ENCODE peak calls at places on chromosome 14, in seven cellular contexts. P is naive thymus-derived CD4-positive, alpha-beta T cell; R is fibroblast of lung; N is OCI-LY7; W is IMR-90; C is right lobe of liver; J is neuronal stem cell. Q is an unnamed sample. For H3K4me1, the result is how much of the 10 kb centered on the place peaks cover.

GRCh38 chr14:90409209-90409730 is 12.4 kb downstream of the CALM1 start:
- DNase-seq in P (no peak), R (peak), N (no peak), W (peak), C (peak), J (no peak), Q (no peak)

GRCh38 chr14:30227436-30227835 is 299.8 kb upstream of the PRKD1 start:
- DNase-seq in P (no peak), R (peak), N (no peak), W (peak), C (no peak), J (no peak), Q (no peak)

GRCh38 chr14:96240641-96241040 is 15.4 kb upstream of the BDKRB1 start:
- DNase-seq in P (no peak), R (no peak), N (no peak), W (no peak), C (no peak), J (no peak), Q (no peak)

GRCh38 chr14:78154827-78155226 is 15.3 kb upstream of the NRXN3 start:
- DNase-seq in P (no peak), R (no peak), N (no peak), W (no peak), C (no peak), J (no peak), Q (no peak)

GRCh38 chr14:76771432-76771980 is 10.2 kb downstream of the VASH1 start:
- DNase-seq in P (no peak), R (no peak), N (no peak), W (no peak), C (no peak), J (no peak), Q (no peak)

GRCh38 chr14:101914083-101914482 is 50.3 kb upstream of the DYNC1H1 start:
- DNase-seq in P (no peak), R (no peak), N (no peak), W (no peak), C (no peak), J (no peak), Q (no peak)

GRCh38 chr14:37669242-37669641 is 73.8 kb downstream of the TTC6 start:
- DNase-seq in P (no peak), R (no peak), N (no peak), W (no peak), C (no peak), J (no peak), Q (no peak)

GRCh38 chr14:67515386-67516079 is 17.6 kb upstream of the PLEKHH1 start:
- DNase-seq in P (peak), R (no peak), N (peak), W (no peak), C (peak), J (no peak), Q (peak)

GRCh38 chr14:87391066-87391465 is 601.9 kb downstream of the GALC start:
- DNase-seq in P (no peak), R (no peak), N (no peak), W (no peak), C (no peak), J (no peak), Q (no peak)

GRCh38 chr14:105474478-105475268 is at the start of gene CRIP2:
- DNase-seq in P (no peak), R (no peak), N (no peak), W (peak), C (peak), J (no peak), Q (no peak)

GRCh38 chr14:45970589-45970988 is 681.0 kb downstream of the RPL10L start:
- DNase-seq in P (no peak), R (no peak), N (no peak), W (no peak), C (no peak), J (no peak), Q (no peak)

GRCh38 chr14:82502043-82502442 is 968.4 kb upstream of the SEL1L start:
- DNase-seq in P (no peak), R (no peak), N (no peak), W (no peak), C (no peak), J (no peak), Q (no peak)

GRCh38 chr14:50675597-50675996 is 7.5 kb upstream of the SAV1 start:
- DNase-seq in P (no peak), R (no peak), N (no peak), W (peak), C (no peak), J (no peak), Q (no peak)

GRCh38 chr14:104588066-104588857 is 8.7 kb downstream of the C14orf180 start:
- DNase-seq in P (no peak), R (no peak), N (no peak), W (no peak), C (no peak), J (no peak), Q (no peak)

GRCh38 chr14:105430042-105430441 is 10.4 kb downstream of the MTA1 start:
- DNase-seq in P (no peak), R (no peak), N (no peak), W (no peak), C (no peak), J (no peak), Q (no peak)

GRCh38 chr14:72641086-72641485 is 252.8 kb downstream of the DPF3 start:
- DNase-seq in P (no peak), R (no peak), N (no peak), W (no peak), C (no peak), J (no peak), Q (no peak)

GRCh38 chr14:77302926-77303325 is 17.8 kb downstream of the POMT2 start:
- DNase-seq in P (no peak), R (peak), N (no peak), W (peak), C (no peak), J (no peak), Q (no peak)

GRCh38 chr14:70905316-70905715 is 1.9 kb upstream of the PCNX1 start:
- DNase-seq in P (no peak), R (peak), N (no peak), W (peak), C (peak), J (no peak), Q (no peak)

GRCh38 chr14:36556811-36557433 is 25.5 kb downstream of the NKX2-8 start:
- DNase-seq in P (no peak), R (peak), N (peak), W (peak), C (peak), J (no peak), Q (no peak)

GRCh38 chr14:104230119-104230885 is 91.9 kb downstream of the KIF26A start:
- DNase-seq in P (no peak), R (no peak), N (no peak), W (no peak), C (peak), J (no peak), Q (no peak)

GRCh38 chr14:103510311-103511021 is 12.2 kb downstream of the CKB start:
- DNase-seq in P (no peak), R (no peak), N (no peak), W (no peak), C (no peak), J (no peak), Q (no peak)

GRCh38 chr14:78606111-78606510 is 435.9 kb downstream of the NRXN3 start:
- DNase-seq in P (no peak), R (peak), N (no peak), W (peak), C (no peak), J (no peak), Q (no peak)

DNA sequence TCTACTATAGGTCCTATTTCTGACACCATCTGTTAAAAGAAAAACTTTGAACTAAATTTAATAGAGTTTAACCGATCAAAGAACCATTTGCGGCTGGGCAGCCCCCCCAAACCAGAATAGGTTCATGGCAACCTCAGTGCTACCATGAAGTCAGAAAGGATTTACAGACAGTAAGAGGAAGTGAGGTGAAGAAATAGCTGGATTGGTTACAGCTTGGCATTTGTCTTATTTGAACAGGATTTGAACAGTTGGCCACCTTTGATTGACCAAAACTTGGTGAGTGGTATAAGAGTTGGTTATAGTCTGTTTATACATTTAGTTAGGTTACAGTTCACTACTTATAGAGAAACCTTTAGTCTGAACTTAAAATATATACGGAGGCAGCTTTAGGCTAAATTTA is 88.9 kb downstream of the TXNDC16 start:
- DNase-seq in P (no peak), R (no peak), N (no peak), W (no peak), C (no peak), J (no peak), Q (no peak)
- H3K4me1 ChIP-seq in P (under half), R (under half), N (under half), W (under half), C (under half), J (under half), Q (under half)

GRCh38 chr14:60643443-60644402 is 5.6 kb downstream of the SIX1 start:
- DNase-seq in P (no peak), R (peak), N (no peak), W (peak), C (no peak), J (peak), Q (no peak)

GRCh38 chr14:60640859-60641721 is 8.2 kb downstream of the SIX1 start:
- DNase-seq in P (no peak), R (no peak), N (no peak), W (no peak), C (no peak), J (peak), Q (no peak)

GRCh38 chr14:60641722-60642269 is 7.5 kb downstream of the SIX1 start:
- DNase-seq in P (no peak), R (no peak), N (no peak), W (no peak), C (no peak), J (no peak), Q (no peak)

GRCh38 chr14:60642790-60643397 is 6.4 kb downstream of the SIX1 start:
- DNase-seq in P (no peak), R (no peak), N (no peak), W (no peak), C (no peak), J (peak), Q (no peak)

GRCh38 chr14:60642270-60642789 is 6.9 kb downstream of the SIX1 start:
- DNase-seq in P (no peak), R (peak), N (no peak), W (no peak), C (no peak), J (peak), Q (no peak)
- H3K4me1 ChIP-seq in P (under half), R (under half), N (under half), W (under half), C (under half), J (under half), Q (under half)

GRCh38 chr14:22978487-22978837 is 3.9 kb downstream of the AJUBA start:
- DNase-seq in P (no peak), R (no peak), N (no peak), W (no peak), C (no peak), J (no peak), Q (no peak)
- H3K4me1 ChIP-seq in P (under half), R (under half), N (under half), W (under half), C (under half), J (under half), Q (under half)

GRCh38 chr14:100077441-100077840 is 12.2 kb downstream of the EVL start:
- DNase-seq in P (no peak), R (no peak), N (no peak), W (no peak), C (no peak), J (no peak), Q (no peak)

GRCh38 chr14:100074431-100075100 is 9.3 kb downstream of the EVL start:
- DNase-seq in P (no peak), R (no peak), N (no peak), W (no peak), C (no peak), J (no peak), Q (no peak)

GRCh38 chr14:100078216-100078780 is 13.1 kb downstream of the EVL start:
- DNase-seq in P (no peak), R (no peak), N (no peak), W (no peak), C (no peak), J (no peak), Q (no peak)

GRCh38 chr14:100076133-100076532 is 10.9 kb downstream of the EVL start:
- DNase-seq in P (no peak), R (peak), N (no peak), W (peak), C (no peak), J (no peak), Q (peak)

DNA sequence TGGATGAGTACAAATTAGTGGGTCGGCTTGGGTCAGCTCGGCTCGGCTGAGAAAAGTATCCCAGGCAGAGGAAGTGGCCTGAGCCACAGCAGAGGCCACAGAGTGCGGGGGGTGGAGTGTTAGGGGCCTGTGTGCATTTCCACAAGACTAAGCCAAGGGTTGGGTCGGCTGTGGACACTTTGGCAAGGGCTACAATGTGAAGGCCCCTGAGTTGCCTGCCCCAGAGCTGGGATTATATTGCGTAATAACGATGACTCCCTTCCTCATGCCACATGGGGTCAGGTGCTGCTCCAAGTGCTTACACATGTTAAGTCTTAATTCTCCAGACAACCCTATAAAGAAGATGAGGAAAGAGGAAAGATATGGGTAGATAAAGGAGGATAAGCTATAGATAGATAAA is 11.4 kb downstream of the EVL start:
- DNase-seq in P (no peak), R (peak), N (no peak), W (peak), C (peak), J (no peak), Q (no peak)
- H3K4me1 ChIP-seq in P (half or more), R (under half), N (under half), W (under half), C (under half), J (under half), Q (half or more)

GRCh38 chr14:73739174-73739898 is 25.2 kb upstream of the PNMA1 start:
- DNase-seq in P (no peak), R (no peak), N (no peak), W (no peak), C (no peak), J (no peak), Q (no peak)
- H3K4me1 ChIP-seq in P (under half), R (under half), N (under half), W (under half), C (under half), J (under half), Q (half or more)

DNA sequence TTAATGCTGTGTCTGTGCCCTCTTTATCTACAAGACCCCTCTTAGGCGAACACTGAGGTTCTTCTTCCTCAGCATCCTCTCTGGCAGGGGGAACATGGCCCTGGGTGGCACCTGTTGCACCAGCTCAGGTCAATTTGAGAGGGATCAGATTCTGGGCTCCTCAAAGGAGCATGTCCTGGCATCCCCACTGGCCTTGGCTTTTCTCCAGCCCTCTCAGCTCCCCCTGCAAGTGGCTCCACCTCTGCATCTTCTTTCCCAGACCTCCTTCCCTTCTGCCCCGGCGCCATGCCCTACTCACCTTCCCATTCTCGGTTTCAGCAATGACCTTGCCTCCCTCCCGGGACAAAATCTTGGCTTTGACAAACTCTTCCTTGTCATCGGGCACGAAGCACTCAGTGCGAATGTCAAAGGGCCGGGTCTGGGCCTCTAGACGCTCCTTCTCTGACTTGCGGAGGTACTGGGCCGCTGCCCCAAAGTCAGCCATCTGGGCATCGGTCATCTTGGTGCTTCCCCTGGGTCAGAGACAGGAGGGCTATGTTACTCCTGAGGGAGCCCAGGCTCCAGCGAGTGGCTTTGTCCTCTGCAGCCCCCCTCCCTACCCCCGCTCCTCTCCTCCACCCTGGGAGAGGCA is 1.2 kb downstream of the MYH6 start:
- DNase-seq in P (no peak), R (no peak), N (no peak), W (no peak), C (no peak), J (no peak), Q (no peak)
- H3K4me1 ChIP-seq in P (under half), R (under half), N (under half), W (under half), C (under half), J (under half), Q (under half)

DNA sequence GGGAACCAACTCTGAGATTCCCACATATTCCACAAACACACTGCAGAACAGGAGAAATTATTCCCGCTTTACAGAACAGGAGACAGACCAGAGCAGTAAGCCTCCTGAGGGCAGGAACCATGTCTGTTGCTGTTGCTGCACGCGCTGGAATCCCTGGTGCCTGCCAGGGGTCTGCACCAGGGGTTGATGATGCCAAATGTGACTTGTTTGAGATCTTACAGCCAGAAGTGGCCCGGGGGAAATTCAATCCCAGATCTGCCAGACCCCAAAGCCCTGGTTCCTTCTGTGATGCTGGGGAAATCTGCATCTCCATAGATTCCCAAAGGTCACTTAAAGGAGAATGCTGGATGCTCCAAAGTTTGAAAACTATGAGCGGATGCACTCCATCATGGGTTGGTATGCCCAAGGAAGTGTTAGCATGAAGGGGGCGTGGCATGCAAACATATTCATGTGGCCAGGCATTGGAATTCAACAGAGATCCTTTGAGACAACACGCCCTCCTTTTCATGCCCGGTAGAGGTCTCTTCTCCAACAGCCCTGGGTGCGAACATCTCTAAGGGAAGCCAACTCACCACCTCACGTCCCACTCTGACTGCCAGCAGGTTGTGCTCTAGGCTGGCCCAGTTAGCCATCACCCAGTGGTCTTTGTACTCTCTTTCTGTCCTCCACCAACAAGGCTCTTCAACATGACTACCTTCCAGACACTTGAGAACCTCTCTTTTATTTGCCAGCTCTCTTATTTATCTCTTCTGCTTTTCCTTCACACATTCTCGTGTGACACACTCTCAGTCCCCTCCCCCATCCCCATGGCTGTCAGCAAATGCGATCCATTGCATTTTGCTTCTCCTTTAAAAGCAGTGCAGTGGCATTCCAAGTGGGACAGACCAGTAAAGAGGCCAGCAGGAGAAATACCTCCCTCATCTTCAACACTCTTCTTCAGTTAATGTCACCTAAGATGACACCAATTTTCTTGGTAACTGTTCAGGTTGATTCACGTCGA is 131.3 kb downstream of the ZFP36L1 start:
- DNase-seq in P (no peak), R (no peak), N (no peak), W (no peak), C (no peak), J (no peak), Q (no peak)
- H3K4me1 ChIP-seq in P (under half), R (under half), N (under half), W (under half), C (under half), J (under half), Q (under half)

GRCh38 chr14:35340616-35341453 is 48.7 kb downstream of the PSMA6 start:
- DNase-seq in P (no peak), R (no peak), N (no peak), W (no peak), C (no peak), J (no peak), Q (no peak)

GRCh38 chr14:35343709-35344474 is 51.7 kb downstream of the PSMA6 start:
- DNase-seq in P (no peak), R (peak), N (no peak), W (no peak), C (no peak), J (no peak), Q (no peak)

GRCh38 chr14:35341454-35342159 is 49.4 kb downstream of the PSMA6 start:
- DNase-seq in P (peak), R (peak), N (no peak), W (peak), C (peak), J (no peak), Q (peak)

GRCh38 chr14:35339761-35340406 is 47.7 kb downstream of the PSMA6 start:
- DNase-seq in P (no peak), R (no peak), N (peak), W (no peak), C (no peak), J (no peak), Q (no peak)

GRCh38 chr14:35342160-35343010 is 50.2 kb downstream of the PSMA6 start:
- DNase-seq in P (no peak), R (peak), N (no peak), W (peak), C (no peak), J (no peak), Q (no peak)
- H3K4me1 ChIP-seq in P (under half), R (under half), N (under half), W (under half), C (under half), J (under half), Q (under half)

GRCh38 chr14:93010543-93011541 is 87.9 kb downstream of the CHGA start:
- DNase-seq in P (no peak), R (no peak), N (no peak), W (no peak), C (no peak), J (no peak), Q (no peak)

GRCh38 chr14:93008381-93008780 is 85.4 kb downstream of the CHGA start:
- DNase-seq in P (no peak), R (peak), N (no peak), W (peak), C (no peak), J (no peak), Q (no peak)

GRCh38 chr14:93009471-93010117 is 86.6 kb downstream of the CHGA start:
- DNase-seq in P (no peak), R (no peak), N (no peak), W (no peak), C (no peak), J (no peak), Q (no peak)

GRCh38 chr14:93011650-93012317 is 88.8 kb downstream of the CHGA start:
- DNase-seq in P (no peak), R (no peak), N (no peak), W (no peak), C (no peak), J (no peak), Q (no peak)

DNA sequence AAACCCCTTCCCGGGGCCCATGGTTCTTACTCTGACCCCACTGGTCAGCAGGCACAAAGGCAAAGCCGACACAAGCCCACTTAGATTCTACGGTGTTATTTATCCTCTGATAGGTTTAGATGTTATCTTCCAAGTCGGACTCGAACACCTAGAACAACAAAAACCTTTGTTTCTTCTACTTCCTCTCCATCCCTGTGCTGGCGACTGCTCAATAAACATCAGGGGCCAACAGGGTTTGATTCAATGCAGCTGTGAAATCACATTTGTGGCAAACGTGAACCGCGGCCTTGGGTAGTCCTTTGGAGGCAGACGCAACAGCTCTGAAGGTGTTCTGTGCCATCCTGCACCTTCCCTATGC is 87.1 kb downstream of the CHGA start:
- DNase-seq in P (no peak), R (no peak), N (no peak), W (no peak), C (no peak), J (no peak), Q (no peak)
- H3K4me1 ChIP-seq in P (under half), R (under half), N (under half), W (under half), C (under half), J (under half), Q (under half)